ENCODE peak calls at places on chromosomes 3 and 15, in four cellular contexts. N is NCI-H524 treated with DMSO at 0.1 percent for 48 hours; Z is activated naive CD4-positive, alpha-beta T cell; Y is Ammon's horn. T is an unnamed sample.

GRCh38 chr3:157938154-157938774 is 168.0 kb downstream of the SHOX2 start:
- DNase-seq in N (no peak), Y (no peak), Z (no peak), T (no peak)

GRCh38 chr3:24639061-24639460 is 144.4 kb upstream of the THRB start:
- DNase-seq in Z (no peak), N (no peak), Y (no peak), T (no peak)

GRCh38 chr3:104952160-104952559 is 414.5 kb upstream of the ALCAM start:
- DNase-seq in N (no peak), Y (no peak), Z (no peak), T (no peak)

GRCh38 chr3:55466526-55466925 is 20.6 kb downstream of the WNT5A start:
- DNase-seq in Y (no peak), N (no peak), Z (no peak), T (no peak)

GRCh38 chr3:170585008-170585936 is 603 bp downstream of the SLC7A14 start:
- DNase-seq in Y (no peak), Z (no peak), N (no peak), T (peak)

GRCh38 chr15:56948766-56949105 is 30.3 kb downstream of the TCF12 start:
- DNase-seq in Y (no peak), N (no peak), Z (no peak), T (no peak)

GRCh38 chr3:140552898-140553297 is 125.0 kb upstream of the TRIM42 start:
- DNase-seq in Z (no peak), Y (peak), N (no peak), T (no peak)

GRCh38 chr3:58998476-58999117 is 51.2 kb downstream of the CFAP20DC start:
- DNase-seq in Z (no peak), N (no peak), Y (no peak), T (no peak)

GRCh38 chr3:49609815-49610214 is 55.5 kb downstream of the BSN start:
- DNase-seq in N (no peak), Z (no peak), Y (peak), T (no peak)

GRCh38 chr15:73704869-73705645 is 20.9 kb downstream of the CD276 start:
- DNase-seq in N (peak), Z (peak), Y (peak), T (peak)

GRCh38 chr3:49662021-49662420 is 12.1 kb upstream of the APEH start:
- DNase-seq in Z (no peak), Y (no peak), N (no peak), T (no peak)

T was measured in GM10248.